ENCODE peak calls at places on chromosomes 13 and 19, in four cellular contexts. M is SJSA1, O is IMR-90, Q is heart right ventricle. V is an unnamed sample.

GRCh38 chr19:5251096-5252065 is 89.2 kb downstream of the PTPRS start:
- DNase-seq in Q (no peak), M (no peak), O (no peak), V (no peak)

GRCh38 chr19:31555634-31556215 is 206.5 kb upstream of the TSHZ3 start:
- DNase-seq in Q (no peak), M (no peak), O (no peak), V (no peak)

GRCh38 chr19:15025237-15025636 is 24.0 kb upstream of the CASP14 start:
- DNase-seq in O (no peak), M (no peak), Q (no peak), V (no peak)

GRCh38 chr19:47518139-47518538 is 3.3 kb upstream of the NAPA start:
- DNase-seq in Q (no peak), M (no peak), O (no peak), V (no peak)

GRCh38 chr13:113981201-113981605 is 7.3 kb upstream of the C13orf46 start:
- DNase-seq in Q (no peak), O (no peak), M (peak), V (no peak)

GRCh38 chr13:77565635-77566034 is 30.1 kb downstream of the SCEL start:
- DNase-seq in M (no peak), Q (no peak), O (peak), V (no peak)

GRCh38 chr13:46575843-46576242 is 22.9 kb downstream of the LRCH1 start:
- DNase-seq in M (peak), O (peak), Q (peak), V (peak)

GRCh38 chr13:74444161-74444571 is 310.0 kb upstream of the KLF12 start:
- DNase-seq in Q (no peak), M (no peak), O (no peak), V (no peak)

GRCh38 chr19:30073152-30074000 is 131.3 kb downstream of the URI1 start:
- DNase-seq in Q (no peak), O (no peak), M (no peak), V (no peak)

GRCh38 chr13:25738342-25738771 is 313.5 kb downstream of the SHISA2 start:
- DNase-seq in O (no peak), M (no peak), Q (no peak), V (no peak)

GRCh38 chr13:30835442-30835841 is 70.6 kb upstream of the MEDAG start:
- DNase-seq in Q (no peak), M (no peak), O (peak), V (no peak)

GRCh38 chr19:16444273-16444597 is 27.5 kb downstream of the EPS15L1 start:
- DNase-seq in O (no peak), M (no peak), Q (no peak), V (no peak)

GRCh38 chr13:113660066-113660465 is 2.1 kb upstream of the ATP4B start:
- DNase-seq in M (peak), O (no peak), Q (no peak), V (no peak)

GRCh38 chr19:4519521-4520277 is 1.4 kb upstream of the PLIN4 start:
- DNase-seq in M (no peak), Q (peak), O (no peak), V (no peak)

GRCh38 chr19:17855333-17856152 is 4.2 kb upstream of the RPL18A start:
- DNase-seq in M (peak), Q (peak), O (peak), V (peak)

GRCh38 chr13:76836311-76836710 is 49.9 kb downstream of the KCTD12 start:
- DNase-seq in Q (no peak), M (no peak), O (peak), V (no peak)

GRCh38 chr19:40134866-40135265 is 44.1 kb upstream of the ZNF780A start:
- DNase-seq in M (no peak), O (no peak), Q (no peak), V (no peak)
- H3K4me3 ChIP-seq in M (no peak), O (no peak), Q (no peak), V (no peak)

DNA sequence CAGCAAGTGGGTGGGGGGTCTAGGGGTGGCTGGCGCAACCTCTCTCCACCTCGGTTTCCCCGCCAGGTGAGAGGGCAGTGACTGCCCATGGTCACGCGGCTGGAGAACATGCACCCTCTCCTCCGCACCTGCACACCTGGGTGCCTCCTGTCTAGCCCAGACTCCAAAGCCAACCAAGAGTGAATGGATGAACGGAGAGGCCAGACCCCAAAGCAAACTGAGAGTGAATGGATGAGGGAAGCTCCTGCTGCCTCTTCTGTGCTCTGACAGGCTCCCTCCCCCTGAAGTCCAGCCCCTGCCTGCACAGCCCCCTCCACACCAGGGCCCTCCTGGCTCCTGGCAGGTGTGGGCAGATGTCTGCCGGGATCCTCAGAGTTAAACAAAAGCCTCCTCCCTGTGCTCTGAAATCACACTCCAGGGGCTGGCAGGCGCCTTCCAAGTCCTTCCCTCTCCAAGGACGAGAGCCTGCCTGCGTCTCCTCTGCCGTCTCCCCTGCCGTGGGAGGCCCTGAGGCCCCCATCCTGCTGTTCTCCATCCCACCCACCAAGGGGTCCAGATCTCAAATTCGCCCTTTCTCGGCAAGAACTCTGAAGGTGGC is 2.2 kb downstream of the SBNO2 start:
- DNase-seq in O (no peak), Q (no peak), M (no peak), V (no peak)
- H3K4me3 ChIP-seq in O (peak), Q (peak), M (no peak), V (peak)

DNA sequence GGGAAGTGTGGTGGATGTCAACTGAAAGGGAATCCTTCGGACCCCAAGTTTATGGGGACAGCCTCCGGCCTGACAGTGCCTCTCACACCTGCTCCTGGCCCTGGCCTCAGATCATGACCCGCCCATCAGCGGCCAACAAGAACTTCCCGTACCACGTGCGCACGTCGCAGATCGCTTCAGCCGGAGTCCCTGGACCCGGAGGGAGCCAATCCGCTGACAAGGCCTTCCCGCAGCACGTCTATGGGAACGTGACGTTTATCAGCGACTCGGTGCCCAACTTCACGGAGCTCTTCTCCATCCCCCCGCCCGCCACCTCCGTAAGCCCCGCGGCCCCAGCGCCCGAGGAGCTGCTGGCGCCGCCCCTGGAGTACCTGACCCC is 2.0 kb upstream of the MEGF8 start:
- DNase-seq in O (no peak), Q (no peak), M (no peak), V (no peak)
- H3K4me3 ChIP-seq in O (no peak), Q (no peak), M (no peak), V (no peak)

DNA sequence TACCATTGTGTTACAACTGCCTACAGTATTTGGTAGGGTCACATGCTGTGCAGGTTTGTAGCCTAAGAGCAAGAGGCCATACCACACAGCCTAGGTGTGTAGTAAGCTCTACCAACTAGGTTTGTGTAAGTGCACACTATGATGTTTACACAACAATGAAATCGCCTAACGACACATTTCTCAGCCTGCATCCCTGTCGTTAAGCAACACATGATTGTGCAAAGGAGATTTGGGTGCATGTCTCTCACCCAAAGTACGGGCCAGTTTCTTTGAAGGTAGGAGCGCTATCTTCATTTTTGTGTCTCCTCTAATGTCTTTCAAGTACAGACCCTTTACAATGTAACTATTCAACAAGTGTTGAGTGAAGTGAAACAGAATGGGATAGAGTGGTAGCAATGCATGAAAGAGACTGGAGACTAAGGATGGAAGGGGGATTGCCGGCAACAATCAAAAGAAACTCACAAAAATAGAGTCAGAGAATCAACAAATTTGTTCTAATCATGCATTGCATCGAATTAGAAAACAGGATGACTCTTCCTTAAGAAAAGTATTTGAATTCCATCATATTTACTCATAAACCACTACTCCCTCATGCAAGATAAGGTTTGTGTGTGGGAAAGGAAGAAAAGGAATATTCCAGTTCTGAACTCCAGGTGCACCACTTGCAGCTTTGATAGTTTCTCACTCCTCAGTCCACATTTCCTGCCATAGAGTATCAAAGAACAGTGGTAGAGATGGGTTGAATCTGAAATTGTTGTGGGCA is 60.2 kb upstream of the TNFRSF19 start:
- DNase-seq in Q (no peak), O (peak), M (no peak), V (no peak)
- H3K4me3 ChIP-seq in Q (no peak), O (no peak), M (no peak), V (no peak)

DNA sequence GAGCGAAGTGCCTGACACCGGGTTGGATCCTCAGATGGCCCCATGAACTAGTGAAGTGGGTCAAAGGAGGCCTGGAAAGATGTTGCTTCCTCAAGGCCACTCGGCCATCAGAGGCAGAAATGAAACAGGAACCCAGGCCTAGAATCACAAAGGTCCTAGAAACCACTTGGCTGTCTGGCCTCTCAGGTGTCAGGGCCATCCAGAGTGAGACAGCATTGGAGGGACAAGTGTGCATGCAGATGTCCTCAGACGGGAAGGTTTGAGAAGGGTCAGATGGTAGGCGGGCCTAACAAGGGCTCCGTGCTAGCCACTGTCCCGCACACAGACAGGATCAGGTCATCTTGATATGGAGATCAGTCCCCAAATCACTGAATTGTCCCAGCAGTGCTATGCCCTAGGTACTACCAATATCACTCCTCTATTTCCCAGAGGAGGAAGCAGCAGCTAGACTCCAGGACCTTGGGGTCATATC is 14.3 kb downstream of the CCDC97 start:
- DNase-seq in Q (no peak), O (no peak), M (no peak), V (no peak)
- H3K4me3 ChIP-seq in Q (no peak), O (no peak), M (no peak), V (no peak)

V was measured in right atrium auricular region.